ENCODE peak calls at places on chromosomes 5 and 9, in four cellular contexts. Y is neural crest cell, I is kidney, W is IMR-90. A is an unnamed sample.

GRCh38 chr5:52283221-52283620 is 504.5 kb upstream of the ITGA1 start:
- DNase-seq in Y (no peak), I (no peak), W (peak), A (no peak)

GRCh38 chr5:157918811-157919742 is 60.1 kb upstream of the CLINT1 start:
- DNase-seq in Y (no peak), I (no peak), W (no peak), A (no peak)

GRCh38 chr9:69620731-69621130 is 51.4 kb downstream of the APBA1 start:
- DNase-seq in Y (no peak), I (no peak), W (no peak), A (no peak)

GRCh38 chr5:100505984-100506670 is 29.0 kb upstream of the FAM174A start:
- DNase-seq in Y (no peak), I (no peak), W (peak), A (no peak)

GRCh38 chr5:122099060-122099790 is 21.2 kb upstream of the LOX start:
- DNase-seq in Y (no peak), I (no peak), W (peak), A (no peak)

GRCh38 chr9:135945969-135946368 is 15.2 kb downstream of the UBAC1 start:
- DNase-seq in Y (no peak), I (peak), W (no peak), A (no peak)

GRCh38 chr9:132669636-132670358 is at the start of gene DDX31:
- DNase-seq in Y (peak), I (peak), W (peak), A (peak)

GRCh38 chr5:164422400-164422799 is 917.0 kb downstream of the MAT2B start:
- DNase-seq in Y (peak), I (no peak), W (peak), A (peak)

GRCh38 chr9:80503692-80504400 is 932.1 kb downstream of the TLE4 start:
- DNase-seq in Y (no peak), I (no peak), W (peak), A (no peak)

GRCh38 chr5:76337949-76338589 is 65.0 kb upstream of the IQGAP2 start:
- DNase-seq in Y (peak), I (no peak), W (peak), A (no peak)

GRCh38 chr5:6733411-6734242 is 20.4 kb downstream of the TENT4A start:
- DNase-seq in Y (no peak), I (no peak), W (peak), A (peak)

GRCh38 chr5:174090147-174090546 is 44.6 kb downstream of the NSG2 start:
- DNase-seq in Y (no peak), I (no peak), W (no peak), A (no peak)

GRCh38 chr5:115735108-115735998 is 81.1 kb downstream of the CDO1 start:
- DNase-seq in Y (no peak), I (no peak), W (no peak), A (peak)

GRCh38 chr9:135084262-135084661 is 3.2 kb upstream of the OLFM1 start:
- DNase-seq in Y (no peak), I (no peak), W (no peak), A (no peak)

GRCh38 chr9:114371986-114372917 is 15.5 kb downstream of the AKNA start:
- DNase-seq in Y (no peak), I (peak), W (no peak), A (no peak)

GRCh38 chr9:25003686-25004085 is 458.0 kb upstream of the IZUMO3 start:
- DNase-seq in Y (no peak), I (no peak), W (no peak), A (peak)

GRCh38 chr5:126523818-126524522 is 71.0 kb downstream of the ALDH7A1 start:
- DNase-seq in Y (no peak), I (no peak), W (peak), A (no peak)

DNA sequence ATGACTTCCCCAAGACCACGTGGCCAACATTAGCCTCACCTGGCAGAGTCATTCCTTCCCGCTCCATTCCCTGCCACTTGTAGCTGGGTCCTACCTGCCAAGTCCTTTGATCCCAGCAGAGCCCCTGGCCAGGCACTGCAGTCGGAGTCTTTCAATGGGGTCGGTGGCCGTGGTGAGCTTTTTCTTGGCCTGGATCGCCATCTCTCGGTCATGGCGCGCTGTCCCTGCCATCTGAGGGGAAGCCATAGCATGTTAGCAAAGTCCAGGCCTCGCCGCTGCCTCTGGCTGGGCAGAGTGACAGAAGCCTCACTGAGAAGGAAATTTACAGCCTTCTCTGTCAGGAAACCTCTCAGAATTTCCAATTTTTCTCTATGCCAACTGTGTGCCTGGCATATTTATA is 17.5 kb downstream of the CAPSL start:
- DNase-seq in Y (peak), I (no peak), W (no peak), A (no peak)
- TF ChIP-seq CTCF in Y (peak), I (no peak), W (no peak), A (no peak)

GRCh38 chr9:29609282-29609681 is 2036.0 kb upstream of the C9orf72 start:
- DNase-seq in Y (no peak), I (no peak), W (no peak), A (no peak)
- TF ChIP-seq CTCF in Y (no peak), I (no peak), W (no peak), A (no peak)

DNA sequence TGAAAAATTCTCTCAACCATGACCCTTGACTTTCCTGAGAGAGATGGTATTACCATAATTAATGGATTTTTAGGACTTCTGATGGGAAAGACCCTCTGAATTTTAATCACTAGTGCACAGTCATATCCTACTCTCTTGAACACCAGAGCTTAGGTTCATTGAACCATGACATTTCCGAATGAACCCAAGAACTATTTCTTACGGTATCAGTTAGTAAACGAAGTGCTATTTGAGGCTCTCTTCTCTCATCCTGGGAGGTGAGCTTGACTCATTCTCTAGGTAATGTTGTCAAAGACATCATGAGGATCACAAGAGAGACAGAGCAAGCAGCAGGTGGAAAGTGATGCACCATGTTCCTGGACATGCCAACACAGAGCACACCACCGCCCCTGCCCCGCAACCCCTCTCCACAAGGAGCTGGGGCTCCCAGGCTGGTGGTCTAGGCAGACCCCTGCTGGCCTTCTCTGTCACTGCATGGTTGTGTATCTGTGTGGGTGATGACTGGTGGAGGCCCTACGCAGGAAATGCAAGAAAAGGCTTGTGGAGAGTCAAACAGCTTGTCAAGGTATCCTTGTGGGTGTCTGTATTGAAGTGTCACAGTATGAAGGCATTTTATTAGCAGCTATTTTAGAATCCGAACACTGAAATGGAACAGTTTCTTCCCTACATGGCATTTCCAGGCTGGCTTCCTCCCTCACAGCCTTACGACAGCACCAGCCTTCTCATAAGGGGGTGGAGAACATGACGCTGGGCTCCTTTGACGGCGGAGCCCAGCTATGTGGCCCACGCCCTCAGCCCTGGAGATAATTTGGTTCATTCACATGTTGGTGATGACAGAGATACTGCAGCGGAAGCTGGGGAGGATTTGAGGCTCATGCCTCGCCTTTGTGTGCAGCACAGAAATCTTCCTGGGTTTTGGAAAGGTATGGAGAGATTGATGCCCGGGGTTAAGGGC is 297.6 kb downstream of the NTRK2 start:
- DNase-seq in Y (peak), I (no peak), W (no peak), A (peak)
- TF ChIP-seq CTCF in Y (peak), I (no peak), W (no peak), A (peak)

GRCh38 chr5:426392-426976 is 16.5 kb upstream of the EXOC3 start:
- DNase-seq in Y (no peak), I (no peak), W (no peak), A (no peak)
- TF ChIP-seq CTCF in Y (no peak), I (no peak), W (no peak), A (no peak)

GRCh38 chr9:133948138-133948537 is 44.0 kb downstream of the VAV2 start:
- DNase-seq in Y (no peak), I (peak), W (no peak), A (no peak)
- TF ChIP-seq CTCF in Y (no peak), I (no peak), W (no peak), A (no peak)

GRCh38 chr5:149126898-149127297 is 14.4 kb upstream of the ABLIM3 start:
- DNase-seq in Y (no peak), I (no peak), W (no peak), A (no peak)

GRCh38 chr5:149129181-149129580 is 12.1 kb upstream of the ABLIM3 start:
- DNase-seq in Y (no peak), I (no peak), W (peak), A (no peak)

GRCh38 chr5:149130121-149130931 is 11.0 kb upstream of the ABLIM3 start:
- DNase-seq in Y (no peak), I (no peak), W (peak), A (no peak)

GRCh38 chr5:149127394-149127955 is 13.8 kb upstream of the ABLIM3 start:
- DNase-seq in Y (no peak), I (no peak), W (no peak), A (no peak)

DNA sequence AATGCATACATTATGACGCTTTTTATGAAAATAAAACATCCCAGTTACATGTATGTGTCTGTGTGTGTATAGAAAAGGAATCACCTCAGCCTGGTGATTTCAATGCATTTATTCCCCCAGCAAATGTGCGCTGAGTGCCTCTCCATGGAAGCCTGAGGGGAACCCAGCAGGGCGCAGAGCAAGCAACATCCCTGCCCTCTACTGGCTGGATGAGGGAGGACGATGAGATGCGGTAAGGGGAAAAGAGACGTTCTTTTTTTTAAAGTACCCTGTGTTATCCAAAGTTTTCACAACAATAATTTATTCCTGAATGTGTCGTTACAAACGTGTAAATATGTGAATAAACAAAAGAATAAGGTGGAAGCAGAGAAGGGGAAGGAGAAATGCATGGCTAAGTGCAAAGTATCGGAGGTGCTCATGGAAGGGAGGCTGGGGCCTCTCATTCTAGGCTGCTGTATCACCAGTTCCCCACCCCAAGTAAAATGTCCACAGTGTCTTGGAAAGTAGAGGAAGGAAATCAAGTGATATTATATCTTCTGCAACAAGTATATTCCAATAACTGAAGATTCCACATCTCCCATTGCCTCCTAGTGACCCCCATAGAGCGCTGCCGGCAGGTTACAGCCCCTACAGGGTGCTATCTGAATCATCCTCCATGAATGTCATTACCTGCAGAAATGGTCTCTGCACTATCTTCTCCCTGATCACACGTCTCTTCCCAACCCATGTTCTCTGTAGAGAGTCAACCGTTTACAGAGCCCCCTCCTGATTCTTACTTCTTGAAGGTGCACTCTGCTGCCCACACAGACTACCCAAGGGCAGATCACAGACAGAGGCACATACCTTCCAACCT is 13.0 kb upstream of the ABLIM3 start:
- DNase-seq in Y (peak), I (no peak), W (peak), A (peak)
- TF ChIP-seq CTCF in Y (peak), I (peak), W (peak), A (peak)

DNA sequence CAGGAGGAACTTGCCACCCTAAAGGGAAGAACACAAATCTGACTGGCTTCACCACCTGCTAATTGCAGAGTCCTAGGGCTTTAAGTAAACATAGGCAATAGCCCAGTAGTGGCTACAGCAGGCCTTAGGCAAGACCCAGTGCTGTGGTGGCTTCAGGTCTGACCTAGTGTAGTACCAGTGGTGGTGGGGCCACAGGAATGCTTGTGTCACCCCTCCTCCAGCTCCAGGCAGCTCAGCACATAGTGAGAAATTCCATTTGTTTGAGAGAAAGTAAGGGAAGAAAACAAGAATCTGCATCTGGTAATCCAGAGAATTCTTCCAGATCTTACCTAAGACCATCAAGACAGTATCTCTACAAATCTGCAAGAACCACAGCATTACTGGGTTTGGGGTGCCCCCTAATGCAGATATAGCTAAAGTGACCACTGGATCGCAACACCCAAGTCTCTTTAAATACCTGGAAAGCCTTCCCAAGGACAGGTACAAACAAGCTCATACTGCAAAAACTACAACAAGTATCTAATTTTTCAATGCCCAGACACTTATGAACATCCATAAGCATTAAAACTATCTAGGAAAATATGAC is 102.6 kb upstream of the TRPM3 start:
- DNase-seq in Y (no peak), I (no peak), W (no peak), A (no peak)
- TF ChIP-seq CTCF in Y (no peak), I (no peak), W (no peak), A (no peak)

A was measured in glutamatergic neuron.